ENCODE peak calls at places on chromosomes 11 and 22, in four cellular contexts. O, X, I and Y are unnamed samples.

GRCh38 chr22:47444746-47445065 is 682.3 kb downstream of the TBC1D22A start:
- DNase-seq in X (no peak), I (no peak), O (no peak), Y (no peak)

GRCh38 chr22:30279389-30279788 is 9.9 kb downstream of the CASTOR1 start:
- DNase-seq in I (no peak), O (no peak), X (no peak), Y (peak)

GRCh38 chr11:61477126-61477525 is 31.4 kb upstream of the LRRC10B start:
- DNase-seq in I (no peak), X (no peak), O (no peak), Y (no peak)

GRCh38 chr22:32217465-32217864 is 12.6 kb upstream of the RFPL2 start:
- DNase-seq in I (no peak), X (no peak), O (no peak), Y (no peak)

GRCh38 chr22:44225812-44226211 is 45.1 kb downstream of the PARVG start:
- DNase-seq in I (no peak), X (no peak), O (no peak), Y (no peak)

GRCh38 chr11:7894251-7894650 is 36.8 kb downstream of the OR10A6 start:
- DNase-seq in X (no peak), O (no peak), I (no peak), Y (no peak)

GRCh38 chr11:73566977-73567755 is 30.7 kb downstream of the FAM168A start:
- DNase-seq in X (no peak), O (no peak), I (no peak), Y (no peak)

GRCh38 chr11:36053314-36053713 is 109.5 kb downstream of the LDLRAD3 start:
- DNase-seq in I (no peak), X (no peak), O (no peak), Y (no peak)

GRCh38 chr11:35084817-35085424 is 54.0 kb upstream of the CD44 start:
- DNase-seq in I (no peak), X (no peak), O (no peak), Y (no peak)

GRCh38 chr11:926341-926916 is 759 bp downstream of the AP2A2 start:
- DNase-seq in I (no peak), X (no peak), O (peak), Y (no peak)

GRCh38 chr11:77473801-77474508 is at the start of gene PAK1:
- DNase-seq in X (no peak), O (peak), I (peak), Y (peak)
- TF ChIP-seq GABPA in X (no peak), O (peak), I (no peak), Y (peak)

GRCh38 chr11:92838655-92839334 is 130.7 kb upstream of the MTNR1B start:
- DNase-seq in X (no peak), I (no peak), O (no peak), Y (no peak)
- TF ChIP-seq REST in X (no peak), I (no peak), O (no peak), Y (no peak)

DNA sequence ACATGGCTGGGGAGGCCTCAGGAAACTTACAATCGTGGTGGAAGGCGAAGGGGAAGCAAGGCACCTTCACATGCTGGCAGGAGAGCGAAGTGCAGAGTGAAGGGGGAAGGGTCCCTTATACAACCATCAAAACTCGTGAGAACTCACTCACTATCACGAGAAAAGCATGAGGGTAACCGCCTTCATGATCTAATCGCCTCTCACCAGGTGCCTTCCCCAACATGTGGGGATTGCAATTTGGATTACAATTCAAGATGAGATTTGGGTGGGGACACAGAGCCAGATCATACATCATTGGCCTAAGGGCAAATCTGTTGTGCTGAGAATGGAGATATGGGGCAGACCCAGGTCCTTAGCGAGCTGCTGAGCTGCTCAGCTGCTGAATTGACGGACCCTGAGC is 13.1 kb downstream of the C1QTNF6 start:
- DNase-seq in O (no peak), X (no peak), I (no peak), Y (no peak)
- TF ChIP-seq GABPA in O (no peak), X (no peak), I (no peak), Y (no peak)

GRCh38 chr11:125892994-125893393 is 5.5 kb downstream of the HYLS1 start:
- DNase-seq in O (no peak), X (no peak), I (no peak), Y (no peak)
- TF ChIP-seq REST in O (no peak), X (no peak), I (no peak), Y (no peak)

GRCh38 chr11:96339704-96340554 is 3.1 kb downstream of the MAML2 start:
- DNase-seq in O (no peak), I (no peak), X (no peak), Y (no peak)

GRCh38 chr11:96340555-96340885 is 2.5 kb downstream of the MAML2 start:
- DNase-seq in X (no peak), I (no peak), O (no peak), Y (no peak)

GRCh38 chr11:96341237-96342130 is 1.5 kb downstream of the MAML2 start:
- DNase-seq in I (peak), O (peak), X (no peak), Y (no peak)

GRCh38 chr11:96337541-96338530 is 5.2 kb downstream of the MAML2 start:
- DNase-seq in O (no peak), X (no peak), I (no peak), Y (no peak)

DNA sequence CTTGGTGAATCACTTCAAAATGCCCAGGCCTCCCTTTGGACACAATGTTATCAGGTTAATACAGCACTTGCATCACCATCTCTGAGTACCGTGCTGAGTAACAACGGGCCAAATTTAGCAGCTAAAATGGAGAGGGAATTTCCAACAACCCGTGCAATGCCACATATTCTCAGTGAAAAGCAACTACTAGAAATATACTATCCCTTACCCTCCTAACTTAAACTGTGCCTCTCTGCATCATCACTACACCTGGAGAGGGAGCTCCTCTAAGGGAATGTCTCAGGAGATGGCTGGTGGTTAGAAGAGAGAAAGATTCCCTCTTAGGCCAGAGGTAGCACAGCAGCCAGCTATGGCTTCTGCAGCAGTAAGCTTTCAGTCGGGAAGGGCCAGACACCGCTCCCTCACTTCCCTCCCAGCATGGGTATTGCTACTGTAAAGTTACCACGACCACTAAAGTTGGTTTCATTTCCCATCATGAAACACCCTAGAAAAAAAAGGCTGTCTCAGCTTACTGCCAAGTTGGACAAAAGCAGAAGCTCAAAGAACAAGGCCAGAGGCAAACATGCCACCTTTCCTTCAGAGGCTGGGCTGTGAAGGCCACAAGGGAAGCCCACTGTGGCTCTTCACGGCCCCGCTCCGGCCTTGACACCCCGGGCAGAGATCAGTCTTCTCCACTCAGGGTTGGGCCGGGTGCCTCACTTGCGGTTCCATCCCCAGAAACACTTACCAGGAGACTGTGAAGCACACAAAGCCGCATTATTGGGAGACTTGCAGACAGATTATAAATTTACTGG is 3.9 kb downstream of the MAML2 start:
- DNase-seq in X (peak), O (no peak), I (peak), Y (peak)
- TF ChIP-seq GABPA in X (no peak), O (no peak), I (no peak), Y (no peak)

GRCh38 chr11:89176938-89177337 is 737 bp upstream of the TYR start:
- DNase-seq in X (no peak), O (no peak), I (no peak), Y (no peak)

GRCh38 chr11:89177691-89178231 is at the start of gene TYR:
- DNase-seq in I (no peak), X (no peak), O (no peak), Y (no peak)

GRCh38 chr11:89181111-89181510 is 3.4 kb downstream of the TYR start:
- DNase-seq in O (no peak), X (no peak), I (no peak), Y (no peak)

GRCh38 chr11:89175796-89176195 is 1.9 kb upstream of the TYR start:
- DNase-seq in X (no peak), I (no peak), O (no peak), Y (no peak)
- TF ChIP-seq REST in X (no peak), I (no peak), O (no peak), Y (no peak)